ENCODE peak calls at places on chromosomes 7 and 10, in six cellular contexts. V is ureter, D is hypothalamus, O is right cardiac atrium, P is breast epithelium, Y is HTR-8/SVneo. J is an unnamed sample.

GRCh38 chr7:44994877-44995554 is 5.0 kb upstream of the CCM2 start:
- DNase-seq in D (no peak), P (no peak), O (no peak), V (no peak), Y (no peak), J (peak; percentile 77)

GRCh38 chr10:22690614-22691431 is 23.6 kb downstream of the PIP4K2A start:
- DNase-seq in V (no peak), Y (no peak), O (no peak), D (no peak), P (no peak), J (no peak)

GRCh38 chr10:4301296-4301695 is 516.3 kb upstream of the KLF6 start:
- DNase-seq in Y (no peak), V (no peak), P (no peak), D (no peak), O (no peak), J (no peak)

GRCh38 chr10:474946-475345 is 214.5 kb downstream of the DIP2C start:
- DNase-seq in D (no peak), Y (no peak), V (no peak), O (no peak), P (no peak), J (no peak)

GRCh38 chr7:3106353-3106752 is 62.7 kb upstream of the CARD11 start:
- DNase-seq in O (no peak), V (no peak), D (no peak), P (peak; percentile 6), Y (no peak), J (no peak)

GRCh38 chr10:96415896-96416554 is 57.2 kb upstream of the OPALIN start:
- DNase-seq in Y (no peak), D (no peak), P (no peak), V (no peak), O (no peak), J (no peak)

GRCh38 chr7:107711301-107711700 is 32.6 kb upstream of the CBLL1 start:
- DNase-seq in V (no peak), O (no peak), D (no peak), P (no peak), Y (no peak), J (no peak)

GRCh38 chr7:30572212-30572839 is 22.4 kb upstream of the GARS1 start:
- DNase-seq in V (no peak), O (no peak), D (no peak), Y (no peak), P (no peak), J (no peak)

GRCh38 chr10:8438603-8439002 is 384.1 kb downstream of the GATA3 start:
- DNase-seq in P (no peak), V (no peak), Y (no peak), D (no peak), O (no peak), J (no peak)

GRCh38 chr7:127396184-127396583 is 3.7 kb upstream of the ZNF800 start:
- DNase-seq in V (no peak), O (peak; percentile 55), Y (no peak), P (no peak), D (no peak), J (no peak)

GRCh38 chr7:50339990-50340500 is 35.5 kb downstream of the IKZF1 start:
- DNase-seq in D (no peak), P (no peak), Y (no peak), O (no peak), V (no peak), J (no peak)

GRCh38 chr10:102645388-102645740 is 1.1 kb downstream of the TRIM8 start:
- DNase-seq in V (peak; percentile 76), D (no peak), Y (no peak), P (peak; percentile 78), O (peak; percentile 88), J (peak; percentile 73)

GRCh38 chr10:44761076-44761475 is 150.1 kb upstream of the TMEM72 start:
- DNase-seq in V (no peak), O (no peak), D (no peak), P (no peak), Y (no peak), J (no peak)

GRCh38 chr7:100171087-100171681 is 2.8 kb upstream of the GAL3ST4 start:
- DNase-seq in V (peak; percentile 44), P (no peak), D (no peak), O (no peak), Y (no peak), J (no peak)

GRCh38 chr7:3399858-3400257 is 98.8 kb downstream of the SDK1 start:
- DNase-seq in Y (no peak), P (no peak), D (no peak), V (no peak), O (no peak), J (peak; percentile 46)

GRCh38 chr10:78729810-78730209 is 339.0 kb upstream of the ZMIZ1 start:
- DNase-seq in D (no peak), O (no peak), V (no peak), Y (no peak), P (no peak), J (no peak)

GRCh38 chr7:69276011-69276729 is 322.1 kb upstream of the AUTS2 start:
- DNase-seq in O (peak; percentile 56), P (no peak), Y (no peak), D (no peak), V (no peak), J (no peak)

GRCh38 chr10:60413306-60414012 is 23.8 kb upstream of the ANK3 start:
- DNase-seq in V (no peak), P (no peak), O (no peak), D (no peak), Y (no peak), J (no peak)

GRCh38 chr10:78623577-78624215 is 445.1 kb upstream of the ZMIZ1 start:
- DNase-seq in Y (peak; percentile 45), D (no peak), P (no peak), V (no peak), O (no peak), J (no peak)

GRCh38 chr10:121326905-121327304 is 271.3 kb downstream of the FGFR2 start:
- DNase-seq in P (no peak), D (no peak), V (no peak), O (no peak), Y (no peak), J (no peak)

J was measured in dermis blood vessel endothelial cell.